ENCODE peak calls at places on chromosomes 7 and 10, in five cellular contexts. P is H9, T is H1, F is trophoblast cell, M is neuronal stem cell. C is an unnamed sample.

GRCh38 chr10:118543714-118544400 is 51.6 kb downstream of the PRLHR start:
- DNase-seq in M (peak; percentile 26), F (peak; percentile 19), P (peak; percentile 86), T (peak; percentile 82), C (peak; percentile 4)

GRCh38 chr7:156121434-156121833 is 309.2 kb upstream of the SHH start:
- DNase-seq in F (no peak), M (no peak), T (no peak), P (no peak), C (no peak)

GRCh38 chr10:43026039-43026973 is 50.6 kb upstream of the RET start:
- DNase-seq in F (peak; percentile 81), M (no peak), P (peak; percentile 83), T (peak; percentile 82), C (no peak)

GRCh38 chr10:114703377-114704125 is 45.5 kb upstream of the ABLIM1 start:
- DNase-seq in M (no peak), T (peak; percentile 48), F (no peak), P (no peak), C (no peak)

GRCh38 chr10:110410329-110411046 is 87.2 kb upstream of the DUSP5 start:
- DNase-seq in T (no peak), F (peak; percentile 53), P (no peak), M (no peak), C (peak; percentile 88)

GRCh38 chr10:129426670-129427069 is 40.4 kb upstream of the MGMT start:
- DNase-seq in P (no peak), M (no peak), F (no peak), T (no peak), C (peak; percentile 13)

GRCh38 chr10:117543245-117543998 is 876 bp downstream of the EMX2 start:
- DNase-seq in M (peak; percentile 63), T (peak; percentile 80), P (peak; percentile 71), F (no peak), C (no peak)

GRCh38 chr7:114851406-114852025 is 70.4 kb upstream of the MDFIC start:
- DNase-seq in P (no peak), T (no peak), F (no peak), M (no peak), C (no peak)

GRCh38 chr7:2069472-2069860 is 163.3 kb downstream of the MAD1L1 start:
- DNase-seq in F (no peak), M (peak; percentile 57), P (no peak), T (no peak), C (no peak)

GRCh38 chr10:131094406-131095108 is 217.0 kb downstream of the TCERG1L start:
- DNase-seq in T (no peak), F (peak; percentile 73), M (no peak), P (peak; percentile 68), C (no peak)

GRCh38 chr10:131093346-131093745 is 218.2 kb downstream of the TCERG1L start:
- DNase-seq in P (no peak), M (no peak), F (no peak), T (no peak), C (no peak)

GRCh38 chr10:131092876-131093275 is 218.6 kb downstream of the TCERG1L start:
- DNase-seq in T (no peak), M (no peak), P (no peak), F (no peak), C (no peak)

GRCh38 chr10:131095109-131095580 is 216.4 kb downstream of the TCERG1L start:
- DNase-seq in M (no peak), P (no peak), F (no peak), T (no peak), C (no peak)

DNA sequence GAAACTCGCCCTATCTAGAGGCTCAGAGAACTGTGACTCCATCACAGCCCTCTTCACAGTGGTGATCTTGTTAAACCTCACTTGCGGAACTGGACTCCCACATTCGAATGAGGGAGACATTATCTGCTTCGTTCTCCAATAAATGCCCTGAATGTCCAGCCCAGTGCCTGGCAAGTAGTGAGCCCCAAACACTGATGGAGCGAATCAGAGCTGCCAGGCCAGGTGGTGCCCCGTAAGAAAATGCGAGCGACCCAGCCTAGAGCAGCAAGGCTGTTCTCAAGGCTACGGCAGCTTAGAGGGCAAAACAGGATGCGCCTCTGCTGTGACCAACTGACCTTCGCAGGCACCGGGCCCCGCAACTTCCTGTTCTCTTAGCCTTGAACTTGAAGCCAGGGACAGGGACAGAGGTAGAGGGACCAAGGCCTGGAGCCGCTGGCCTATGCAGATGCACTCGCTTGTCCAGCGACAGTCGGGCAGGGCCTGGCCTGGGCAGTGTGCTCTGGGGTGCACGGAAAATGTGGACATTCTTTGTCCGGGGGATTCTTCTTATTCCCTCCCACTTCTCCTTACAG is 217.6 kb downstream of the TCERG1L start:
- DNase-seq in P (no peak), M (no peak), F (no peak), T (no peak), C (no peak)
- H3K27ac ChIP-seq in P (no peak overlapping the region), M (no peak overlapping the region), F (no peak overlapping the region), T (no peak overlapping the region), C (no peak overlapping the region)

GRCh38 chr10:47035447-47036337 is 124.5 kb downstream of the PTPN20 start:
- DNase-seq in F (no peak), M (no peak), P (no peak), T (no peak), C (no peak)
- H2BK12ac ChIP-seq in F (no peak overlapping the region), M (no peak overlapping the region), P (no peak overlapping the region), T (no peak overlapping the region), C (no peak overlapping the region)

GRCh38 chr7:6155596-6155995 is 116.8 kb downstream of the CYTH3 start:
- DNase-seq in F (no peak), P (no peak), M (no peak), T (no peak), C (no peak)
- H3K27ac ChIP-seq in F (no peak overlapping the region), P (no peak overlapping the region), M (no peak overlapping the region), T (no peak overlapping the region), C (no peak overlapping the region)

GRCh38 chr7:107506683-107507339 is 37.0 kb downstream of the GPR22 start:
- DNase-seq in P (no peak), F (peak; percentile 96), T (no peak), M (no peak), C (no peak)
- H2BK12ac ChIP-seq in P (no peak overlapping the region), F (no peak overlapping the region), T (no peak overlapping the region), M (no peak overlapping the region), C (no peak overlapping the region)

GRCh38 chr7:45060295-45060694 is 28.5 kb downstream of the NACAD start:
- DNase-seq in F (no peak), M (no peak), T (no peak), P (no peak), C (no peak)

GRCh38 chr7:45055016-45055415 is 33.8 kb downstream of the NACAD start:
- DNase-seq in F (no peak), T (no peak), M (no peak), P (no peak), C (no peak)

GRCh38 chr7:45054442-45054841 is 34.3 kb downstream of the NACAD start:
- DNase-seq in F (no peak), M (no peak), T (no peak), P (no peak), C (no peak)

GRCh38 chr7:45055594-45056219 is 33.1 kb downstream of the NACAD start:
- DNase-seq in P (no peak), M (no peak), T (no peak), F (no peak), C (no peak)

DNA sequence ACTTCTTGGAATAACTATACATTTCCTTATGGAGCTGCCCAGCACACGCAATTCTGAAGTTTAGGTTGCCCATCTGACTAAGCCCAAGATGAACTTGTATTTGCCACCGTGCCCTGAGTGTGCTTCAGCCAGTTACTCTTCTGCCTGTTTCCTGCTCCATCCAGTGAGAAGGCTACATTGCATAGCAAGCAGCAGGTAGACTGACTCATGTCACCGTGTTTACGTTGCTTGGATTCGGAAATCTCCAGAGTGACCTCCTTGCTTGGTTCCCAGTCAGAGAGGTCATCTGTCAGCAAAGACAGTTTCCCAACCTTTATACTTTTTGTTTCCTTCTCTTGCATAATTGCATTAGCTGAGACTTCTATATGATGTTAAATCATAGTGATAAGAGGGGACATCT is 30.9 kb downstream of the NACAD start:
- DNase-seq in F (no peak), M (no peak), P (no peak), T (no peak), C (peak; percentile 15)
- H3K27ac ChIP-seq in F (no peak overlapping the region), M (no peak overlapping the region), P (no peak overlapping the region), T (no peak overlapping the region), C (no peak overlapping the region)

GRCh38 chr10:11020026-11020820 is 2.6 kb downstream of the CELF2 start:
- DNase-seq in F (no peak), M (no peak), T (no peak), P (no peak), C (no peak)
- H2BK12ac ChIP-seq in F (no peak overlapping the region), M (no peak overlapping the region), T (no peak overlapping the region), P (no peak overlapping the region), C (no peak overlapping the region)

C was measured in mesenchymal stem cell.